ENCODE peak calls at places on chromosomes 12 and 14, in six cellular contexts. Z is adipocyte; D is stimulated activated CD8-positive, alpha-beta memory T cell treated with anti-CD3 and anti-CD28 coated beads, Interleukin-7, amount 100 ng/mL, for 4 hours; K is heart right ventricle; A is T-helper 9 cell; E is AG08395. N is an unnamed sample.

GRCh38 chr12:57452937-57453509 is 2.1 kb upstream of the INHBE start:
- DNase-seq in Z (peak), D (no peak), K (peak), A (no peak), E (peak), N (peak)

GRCh38 chr12:111978545-111978944 is 34.4 kb downstream of the TMEM116 start:
- DNase-seq in Z (no peak), D (no peak), K (no peak), A (no peak), E (no peak), N (no peak)

GRCh38 chr12:25054783-25055144 is 105.9 kb upstream of the BCAT1 start:
- DNase-seq in Z (peak), D (peak), K (no peak), A (peak), E (no peak), N (no peak)

GRCh38 chr14:104091061-104091926 is 5.8 kb downstream of the ASPG start:
- DNase-seq in Z (no peak), D (no peak), K (peak), A (no peak), E (no peak), N (no peak)

GRCh38 chr12:132078190-132078589 is 65.9 kb downstream of the DDX51 start:
- DNase-seq in Z (peak), D (no peak), K (no peak), A (no peak), E (peak), N (peak)

GRCh38 chr12:78392918-78393317 is 471.7 kb upstream of the SYT1 start:
- DNase-seq in Z (peak), D (no peak), K (no peak), A (no peak), E (peak), N (peak)

GRCh38 chr14:48963231-48963630 is 622.9 kb downstream of the RPS29 start:
- DNase-seq in Z (no peak), D (no peak), K (no peak), A (no peak), E (no peak), N (no peak)

GRCh38 chr14:91138511-91139359 is 24.9 kb downstream of the DGLUCY start:
- DNase-seq in Z (no peak), D (no peak), K (no peak), A (peak), E (peak), N (peak)

GRCh38 chr12:98371419-98371818 is 144.0 kb upstream of the TMPO start:
- DNase-seq in Z (no peak), D (no peak), K (no peak), A (no peak), E (no peak), N (no peak)